ENCODE peak calls at places on chromosome 3, in six cellular contexts. T, M, R, H, W and C are unnamed samples.

GRCh38 chr3:73552700-73553099 is 72.0 kb downstream of the PDZRN3 start:
- DNase-seq in T (no peak), M (no peak), R (no peak), H (no peak), W (no peak), C (no peak)

GRCh38 chr3:124812291-124813265 is 74.6 kb downstream of the ITGB5 start:
- DNase-seq in T (peak), M (no peak), R (peak), H (no peak), W (no peak), C (peak)

GRCh38 chr3:2765002-2765579 is 345.1 kb downstream of the IL5RA start:
- DNase-seq in T (peak), M (peak), R (no peak), H (no peak), W (no peak), C (no peak)

GRCh38 chr3:71652786-71653419 is 69.4 kb upstream of the FOXP1 start:
- DNase-seq in T (peak), M (peak), R (peak), H (no peak), W (peak), C (peak)

GRCh38 chr3:50195501-50196252 is 4.3 kb downstream of the GNAT1 start:
- DNase-seq in T (peak), M (no peak), R (no peak), H (no peak), W (no peak), C (no peak)

GRCh38 chr3:11434017-11434526 is 161.9 kb downstream of the ATG7 start:
- DNase-seq in T (no peak), M (peak), R (no peak), H (no peak), W (no peak), C (no peak)

GRCh38 chr3:52205727-52206372 is 7.9 kb downstream of the ALAS1 start:
- DNase-seq in T (no peak), M (no peak), R (no peak), H (no peak), W (no peak), C (no peak)

GRCh38 chr3:66253790-66254620 is 33.2 kb downstream of the SLC25A26 start:
- DNase-seq in T (peak), M (no peak), R (peak), H (no peak), W (no peak), C (peak)

GRCh38 chr3:136106101-136106500 is 90.0 kb downstream of the MSL2 start:
- DNase-seq in T (no peak), M (no peak), R (no peak), H (no peak), W (no peak), C (no peak)

GRCh38 chr3:87167634-87168456 is 59.3 kb upstream of the CHMP2B start:
- DNase-seq in T (peak), M (peak), R (peak), H (no peak), W (peak), C (peak)

GRCh38 chr3:133568294-133569014 is 5.0 kb upstream of the CDV3 start:
- DNase-seq in T (peak), M (no peak), R (no peak), H (no peak), W (no peak), C (peak)

GRCh38 chr3:123698813-123699212 is 114.0 kb upstream of the HACD2 start:
- DNase-seq in T (no peak), M (no peak), R (no peak), H (no peak), W (no peak), C (no peak)
- H3K4me3 ChIP-seq in T (no peak), M (no peak), R (no peak), H (no peak), W (no peak), C (no peak)

DNA sequence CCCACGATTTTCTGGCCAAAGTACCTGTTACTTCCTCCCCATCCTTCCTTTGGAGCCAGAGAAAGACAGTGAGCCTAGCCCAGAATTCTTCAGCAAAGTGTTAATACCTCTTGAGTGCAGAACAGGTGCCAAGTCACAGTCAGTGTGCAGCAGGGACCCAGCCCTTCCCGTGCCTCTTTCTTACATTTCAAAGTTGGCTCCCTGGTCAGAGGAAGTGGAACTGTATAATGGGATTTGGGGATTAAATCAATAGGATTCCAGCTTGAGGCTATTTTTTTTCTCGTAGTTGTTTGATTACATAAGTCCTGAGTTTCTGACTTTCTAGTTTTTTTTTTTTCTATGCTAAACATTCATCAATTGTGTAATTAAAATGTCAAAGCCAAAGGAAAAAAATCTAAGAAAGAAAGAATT is 52.6 kb upstream of the ABHD10 start:
- DNase-seq in T (no peak), M (no peak), R (no peak), H (no peak), W (no peak), C (peak)
- TF ChIP-seq MAX in T (no peak), M (no peak), R (no peak), H (no peak), W (no peak), C (no peak)

GRCh38 chr3:175007316-175007715 is 148.2 kb downstream of the NAALADL2 start:
- DNase-seq in T (no peak), M (no peak), R (no peak), H (no peak), W (no peak), C (no peak)
- TF ChIP-seq SIN3A in T (no peak), M (no peak), R (no peak), H (no peak), W (no peak), C (no peak)

GRCh38 chr3:8500208-8500961 is 1.2 kb upstream of the LMCD1 start:
- DNase-seq in T (peak), M (peak), R (no peak), H (no peak), W (no peak), C (no peak)
- H3K4me3 ChIP-seq in T (peak), M (peak), R (no peak), H (no peak), W (no peak), C (no peak)

DNA sequence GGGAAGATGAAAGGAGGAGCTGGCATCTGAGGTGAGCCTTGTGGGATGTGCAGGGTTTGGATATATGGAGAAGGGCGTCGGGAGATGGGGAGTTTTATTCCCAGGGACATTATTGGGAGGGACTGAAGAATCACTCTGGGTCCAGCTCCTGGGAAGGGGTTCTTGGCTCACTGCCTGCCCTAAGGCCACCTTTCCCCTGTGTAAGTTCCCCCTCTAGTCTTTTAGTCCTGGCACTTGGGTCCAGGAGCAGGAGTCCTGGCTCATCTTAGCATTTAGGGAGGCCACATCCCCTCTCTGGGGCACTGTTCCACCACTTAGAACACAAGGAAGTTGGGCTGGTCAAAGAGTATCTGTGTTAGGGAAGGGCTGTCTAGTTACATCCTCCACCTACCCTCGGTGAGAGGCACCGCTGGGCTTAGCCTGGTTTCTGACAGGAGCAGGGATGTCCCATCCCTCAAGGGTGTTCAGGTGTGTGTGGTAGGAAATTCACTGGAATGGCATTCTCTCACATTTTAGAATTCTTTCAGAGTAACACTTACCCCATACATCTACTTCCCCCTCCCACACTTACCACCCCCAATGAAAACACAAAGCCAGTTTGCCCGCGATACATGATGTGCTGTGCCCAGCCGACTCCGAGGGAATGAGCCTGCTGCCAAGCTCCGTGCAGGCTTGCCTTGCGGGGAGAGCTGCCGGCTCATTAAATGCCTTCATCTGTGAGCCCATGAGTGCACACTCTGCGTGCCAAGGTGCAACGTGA is 86.7 kb downstream of the FAM43A start:
- DNase-seq in T (no peak), M (no peak), R (no peak), H (no peak), W (no peak), C (no peak)
- TF ChIP-seq MAX in T (no peak), M (no peak), R (no peak), H (no peak), W (no peak), C (no peak)

DNA sequence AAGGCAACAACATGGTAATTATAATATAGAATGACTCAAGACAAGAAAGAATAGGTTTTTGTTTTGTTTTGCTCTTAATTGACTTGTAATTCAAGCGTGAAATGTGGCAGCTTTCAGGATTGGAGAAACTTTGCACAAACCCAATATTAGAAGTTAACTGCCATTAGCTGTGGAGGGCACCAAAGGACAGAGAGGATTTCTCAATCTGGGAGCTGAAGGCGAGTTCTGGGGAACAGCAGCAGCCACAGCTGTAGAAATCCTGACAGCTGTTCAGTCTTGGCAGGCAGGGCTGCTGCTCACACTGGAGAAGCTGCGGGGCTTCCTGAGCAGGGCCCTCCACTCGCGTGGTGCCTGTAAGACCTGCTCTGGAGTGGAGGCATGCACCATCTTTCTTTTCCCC is 182.2 kb upstream of the IL12A start:
- DNase-seq in T (no peak), M (no peak), R (no peak), H (no peak), W (no peak), C (no peak)
- TF ChIP-seq SIN3A in T (no peak), M (no peak), R (no peak), H (no peak), W (no peak), C (no peak)

GRCh38 chr3:54120657-54121403 is 1.5 kb upstream of the CACNA2D3 start:
- DNase-seq in T (no peak), M (peak), R (no peak), H (peak), W (no peak), C (no peak)

GRCh38 chr3:54123538-54124196 is 1.3 kb downstream of the CACNA2D3 start:
- DNase-seq in T (no peak), M (peak), R (no peak), H (no peak), W (no peak), C (no peak)

GRCh38 chr3:54122046-54122801 is at the start of gene CACNA2D3:
- DNase-seq in T (no peak), M (peak), R (no peak), H (peak), W (no peak), C (no peak)

GRCh38 chr3:54122802-54123537 is 618 bp downstream of the CACNA2D3 start:
- DNase-seq in T (no peak), M (peak), R (no peak), H (peak), W (no peak), C (no peak)

GRCh38 chr3:54121404-54122045 is 827 bp upstream of the CACNA2D3 start:
- DNase-seq in T (no peak), M (peak), R (no peak), H (peak), W (no peak), C (no peak)
- H3K4me3 ChIP-seq in T (no peak), M (peak), R (no peak), H (peak), W (no peak), C (no peak)

DNA sequence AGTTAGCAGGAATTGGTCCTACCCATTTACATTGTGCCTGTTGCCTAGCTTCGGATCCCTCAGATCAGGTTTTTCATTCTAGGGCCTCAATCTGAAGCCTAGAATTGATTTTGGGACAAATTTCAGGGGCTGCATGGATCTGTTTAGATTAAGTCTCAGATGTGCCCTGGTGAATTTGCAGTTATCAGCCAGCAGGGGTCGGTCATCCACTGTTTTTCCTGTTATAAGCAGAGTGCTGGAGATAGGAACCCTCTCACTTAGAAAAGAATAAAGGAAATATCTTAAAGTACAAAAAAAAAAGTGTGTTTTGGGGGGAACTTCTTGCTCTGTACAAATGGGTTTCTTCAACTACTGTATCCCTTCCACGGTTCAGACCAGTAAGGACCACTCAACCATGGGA is 212.5 kb downstream of the BCHE start:
- DNase-seq in T (no peak), M (no peak), R (peak), H (no peak), W (no peak), C (no peak)
- TF ChIP-seq MAX in T (no peak), M (no peak), R (no peak), H (no peak), W (no peak), C (no peak)

GRCh38 chr3:123655400-123655799 is 70.5 kb upstream of the HACD2 start:
- DNase-seq in T (no peak), M (no peak), R (no peak), H (no peak), W (no peak), C (no peak)
- TF ChIP-seq SIN3A in T (no peak), M (no peak), R (no peak), H (no peak), W (no peak), C (no peak)